ENCODE peak calls at places on chromosomes 4 and X, in four cellular contexts. One of them, this sample, is unnamed. For H3K27me3, the result is how much of the 10 kb centered on the place peaks cover.

GRCh38 chr4:55038176-55038890 is 87.1 kb downstream of the KDR start:
- DNase-seq in gastrocnemius medialis: peak
- DNase-seq in right lobe of liver: no peak
- DNase-seq in IMR-90: no peak
- DNase-seq in this sample: no peak

GRCh38 chr4:18754180-18754579 is 732.6 kb upstream of the LCORL start:
- DNase-seq in gastrocnemius medialis: no peak
- DNase-seq in right lobe of liver: no peak
- DNase-seq in IMR-90: no peak
- DNase-seq in this sample: no peak

GRCh38 chr4:5660185-5660584 is 48.2 kb downstream of the EVC2 start:
- DNase-seq in gastrocnemius medialis: no peak
- DNase-seq in right lobe of liver: no peak
- DNase-seq in IMR-90: peak
- DNase-seq in this sample: no peak

GRCh38 chrX:134548257-134548732 is 88.3 kb downstream of the HPRT1 start:
- DNase-seq in gastrocnemius medialis: no peak
- DNase-seq in right lobe of liver: no peak
- DNase-seq in IMR-90: no peak
- DNase-seq in this sample: no peak

GRCh38 chr4:125780159-125780558 is 465.4 kb downstream of the FAT4 start:
- DNase-seq in gastrocnemius medialis: no peak
- DNase-seq in right lobe of liver: no peak
- DNase-seq in IMR-90: peak
- DNase-seq in this sample: no peak

GRCh38 chr4:7978489-7978888 is 38.8 kb upstream of the AFAP1 start:
- DNase-seq in gastrocnemius medialis: no peak
- DNase-seq in right lobe of liver: no peak
- DNase-seq in IMR-90: no peak
- DNase-seq in this sample: no peak

GRCh38 chrX:48833531-48834138 is 1.8 kb downstream of the PCSK1N start:
- DNase-seq in gastrocnemius medialis: no peak
- DNase-seq in right lobe of liver: no peak
- DNase-seq in IMR-90: no peak
- DNase-seq in this sample: no peak

GRCh38 chr4:16224669-16225068 is 1.6 kb downstream of the TAPT1 start:
- DNase-seq in gastrocnemius medialis: no peak
- DNase-seq in right lobe of liver: no peak
- DNase-seq in IMR-90: no peak
- DNase-seq in this sample: no peak

GRCh38 chrX:119763836-119764387 is 5.5 kb downstream of the SOWAHD start:
- DNase-seq in gastrocnemius medialis: no peak
- DNase-seq in right lobe of liver: no peak
- DNase-seq in IMR-90: no peak
- DNase-seq in this sample: no peak

GRCh38 chr4:18932940-18933339 is 911.4 kb upstream of the LCORL start:
- DNase-seq in gastrocnemius medialis: no peak
- DNase-seq in right lobe of liver: no peak
- DNase-seq in IMR-90: no peak
- DNase-seq in this sample: no peak

GRCh38 chrX:10741003-10741402 is 120.6 kb upstream of the MID1 start:
- DNase-seq in gastrocnemius medialis: no peak
- DNase-seq in right lobe of liver: no peak
- DNase-seq in IMR-90: no peak
- DNase-seq in this sample: no peak

GRCh38 chrX:29728639-29729038 is 486.7 kb upstream of the MAGEB2 start:
- DNase-seq in gastrocnemius medialis: no peak
- DNase-seq in right lobe of liver: no peak
- DNase-seq in IMR-90: peak
- DNase-seq in this sample: no peak

GRCh38 chr4:139884438-139884837 is 218.8 kb downstream of the MGST2 start:
- DNase-seq in gastrocnemius medialis: no peak
- DNase-seq in right lobe of liver: no peak
- DNase-seq in IMR-90: no peak
- DNase-seq in this sample: no peak

GRCh38 chrX:116204947-116205346 is 34.4 kb downstream of the AGTR2 start:
- DNase-seq in gastrocnemius medialis: no peak
- DNase-seq in right lobe of liver: no peak
- DNase-seq in IMR-90: no peak
- DNase-seq in this sample: no peak

GRCh38 chr4:147285751-147286150 is 195.1 kb upstream of the EDNRA start:
- DNase-seq in gastrocnemius medialis: no peak
- DNase-seq in right lobe of liver: no peak
- DNase-seq in IMR-90: peak
- DNase-seq in this sample: no peak

GRCh38 chrX:30576881-30577280 is 685 bp downstream of the TASL start:
- DNase-seq in gastrocnemius medialis: no peak
- DNase-seq in right lobe of liver: no peak
- DNase-seq in IMR-90: no peak
- DNase-seq in this sample: peak

GRCh38 chrX:38948046-38948445 is 146.8 kb downstream of the MID1IP1 start:
- DNase-seq in gastrocnemius medialis: no peak
- DNase-seq in right lobe of liver: no peak
- DNase-seq in IMR-90: no peak
- DNase-seq in this sample: no peak

GRCh38 chrX:19350831-19351447 is 7.2 kb downstream of the PDHA1 start:
- DNase-seq in gastrocnemius medialis: no peak
- DNase-seq in right lobe of liver: no peak
- DNase-seq in IMR-90: no peak
- DNase-seq in this sample: peak

GRCh38 chrX:32448945-32449344 is 762.4 kb downstream of the DMD start:
- DNase-seq in gastrocnemius medialis: no peak
- DNase-seq in right lobe of liver: no peak
- DNase-seq in IMR-90: no peak
- DNase-seq in this sample: no peak

GRCh38 chr4:166896254-166896653 is 338.0 kb downstream of the SPOCK3 start:
- DNase-seq in gastrocnemius medialis: no peak
- DNase-seq in right lobe of liver: no peak
- DNase-seq in IMR-90: no peak
- DNase-seq in this sample: no peak

GRCh38 chr4:140242357-140243284 is 88.6 kb upstream of the MAML3 start:
- DNase-seq in gastrocnemius medialis: no peak
- DNase-seq in right lobe of liver: no peak
- DNase-seq in IMR-90: no peak
- DNase-seq in this sample: no peak

GRCh38 chr4:10088135-10089010 is 28.2 kb downstream of the WDR1 start:
- DNase-seq in gastrocnemius medialis: no peak
- DNase-seq in right lobe of liver: no peak
- DNase-seq in IMR-90: no peak
- DNase-seq in this sample: no peak

GRCh38 chrX:155888139-155888538 is 7.0 kb downstream of the VAMP7 start:
- DNase-seq in gastrocnemius medialis: no peak
- DNase-seq in right lobe of liver: no peak
- DNase-seq in IMR-90: peak
- DNase-seq in this sample: no peak

GRCh38 chrX:134669378-134670098 is 11.3 kb upstream of the PLAC1 start:
- DNase-seq in gastrocnemius medialis: peak
- DNase-seq in right lobe of liver: no peak
- DNase-seq in IMR-90: peak
- DNase-seq in this sample: no peak

GRCh38 chrX:149469406-149469805 is 35.7 kb downstream of the IDS start:
- DNase-seq in gastrocnemius medialis: no peak
- DNase-seq in right lobe of liver: no peak
- DNase-seq in IMR-90: no peak
- DNase-seq in this sample: no peak

GRCh38 chr4:2320152-2320551 is 58.2 kb upstream of the MXD4 start:
- DNase-seq in gastrocnemius medialis: no peak
- DNase-seq in right lobe of liver: no peak
- DNase-seq in IMR-90: no peak
- DNase-seq in this sample: no peak

DNA sequence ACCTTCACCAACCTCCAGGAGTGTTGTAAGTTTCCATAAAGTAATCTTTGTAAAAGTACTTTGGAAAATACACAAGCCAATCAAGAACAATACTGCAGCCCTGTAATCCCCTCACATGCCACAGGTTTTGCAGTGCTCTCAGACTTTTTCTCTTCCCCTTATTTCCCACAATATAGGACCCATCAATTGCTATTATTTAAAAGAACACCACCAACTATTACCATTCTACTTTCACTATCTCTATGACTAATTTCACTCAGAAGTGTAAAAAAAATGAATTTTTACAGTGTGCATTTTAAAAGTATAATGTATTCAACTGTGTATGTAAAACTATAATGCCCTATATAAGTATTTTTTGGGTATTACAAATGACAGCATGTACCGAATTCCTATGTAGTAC is 1.7 kb downstream of the ATP8A1 start:
- DNase-seq in gastrocnemius medialis: no peak
- DNase-seq in right lobe of liver: no peak
- DNase-seq in IMR-90: no peak
- DNase-seq in this sample: no peak
- H3K4me3 ChIP-seq in gastrocnemius medialis: peak
- H3K4me3 ChIP-seq in right lobe of liver: no peak
- H3K4me3 ChIP-seq in IMR-90: no peak
- H3K4me3 ChIP-seq in this sample: no peak

DNA sequence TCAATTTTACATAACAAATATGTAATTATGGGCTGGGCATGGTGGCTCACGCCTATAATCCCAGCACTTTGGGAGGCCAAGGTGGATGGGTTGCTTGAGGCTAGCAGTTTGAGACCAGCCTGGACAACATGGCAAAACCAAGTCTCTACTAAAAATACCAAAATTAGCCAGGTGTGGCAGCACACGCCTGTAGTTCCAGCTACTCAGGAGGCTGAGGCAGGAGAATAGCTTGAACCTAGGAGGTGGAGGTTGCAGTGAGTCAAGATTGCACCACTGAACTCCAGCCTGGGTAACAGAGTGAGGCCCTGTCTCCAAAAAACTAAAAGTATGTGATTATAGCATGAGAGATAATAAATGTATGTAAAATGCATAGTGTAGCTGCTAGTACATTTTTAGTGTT is 229.0 kb downstream of the PPARGC1A start:
- DNase-seq in gastrocnemius medialis: no peak
- DNase-seq in right lobe of liver: no peak
- DNase-seq in IMR-90: no peak
- DNase-seq in this sample: no peak
- TF ChIP-seq CTCF in gastrocnemius medialis: no peak
- TF ChIP-seq CTCF in right lobe of liver: no peak
- TF ChIP-seq CTCF in IMR-90: no peak
- TF ChIP-seq CTCF in this sample: no peak

GRCh38 chr4:13547563-13548041 is 3.3 kb upstream of the NKX3-2 start:
- DNase-seq in gastrocnemius medialis: no peak
- DNase-seq in right lobe of liver: no peak
- DNase-seq in IMR-90: no peak
- DNase-seq in this sample: no peak
- H3K27me3 ChIP-seq in gastrocnemius medialis: half or more
- H3K27me3 ChIP-seq in right lobe of liver: under half
- H3K27me3 ChIP-seq in IMR-90: under half
- H3K27me3 ChIP-seq in this sample: under half

GRCh38 chrX:129982300-129983246 is at the start of gene BCORL1:
- DNase-seq in gastrocnemius medialis: peak
- DNase-seq in right lobe of liver: peak
- DNase-seq in IMR-90: peak
- DNase-seq in this sample: peak

GRCh38 chrX:129981752-129982299 is 609 bp upstream of the BCORL1 start:
- DNase-seq in gastrocnemius medialis: no peak
- DNase-seq in right lobe of liver: peak
- DNase-seq in IMR-90: no peak
- DNase-seq in this sample: no peak

GRCh38 chrX:129980043-129980442 is 2.4 kb upstream of the BCORL1 start:
- DNase-seq in gastrocnemius medialis: no peak
- DNase-seq in right lobe of liver: peak
- DNase-seq in IMR-90: no peak
- DNase-seq in this sample: peak

GRCh38 chrX:129980540-129981206 is 1.8 kb upstream of the BCORL1 start:
- DNase-seq in gastrocnemius medialis: no peak
- DNase-seq in right lobe of liver: peak
- DNase-seq in IMR-90: no peak
- DNase-seq in this sample: no peak

GRCh38 chrX:129981207-129981553 is 1.3 kb upstream of the BCORL1 start:
- DNase-seq in gastrocnemius medialis: no peak
- DNase-seq in right lobe of liver: no peak
- DNase-seq in IMR-90: no peak
- DNase-seq in this sample: no peak
- H3K4me3 ChIP-seq in gastrocnemius medialis: no peak
- H3K4me3 ChIP-seq in right lobe of liver: peak
- H3K4me3 ChIP-seq in IMR-90: peak
- H3K4me3 ChIP-seq in this sample: no peak

GRCh38 chr4:122453384-122454000 is 3.0 kb downstream of the IL2 start:
- DNase-seq in gastrocnemius medialis: no peak
- DNase-seq in right lobe of liver: no peak
- DNase-seq in IMR-90: no peak
- DNase-seq in this sample: no peak

GRCh38 chr4:122456228-122457106 is at the start of gene IL2:
- DNase-seq in gastrocnemius medialis: no peak
- DNase-seq in right lobe of liver: no peak
- DNase-seq in IMR-90: no peak
- DNase-seq in this sample: no peak

DNA sequence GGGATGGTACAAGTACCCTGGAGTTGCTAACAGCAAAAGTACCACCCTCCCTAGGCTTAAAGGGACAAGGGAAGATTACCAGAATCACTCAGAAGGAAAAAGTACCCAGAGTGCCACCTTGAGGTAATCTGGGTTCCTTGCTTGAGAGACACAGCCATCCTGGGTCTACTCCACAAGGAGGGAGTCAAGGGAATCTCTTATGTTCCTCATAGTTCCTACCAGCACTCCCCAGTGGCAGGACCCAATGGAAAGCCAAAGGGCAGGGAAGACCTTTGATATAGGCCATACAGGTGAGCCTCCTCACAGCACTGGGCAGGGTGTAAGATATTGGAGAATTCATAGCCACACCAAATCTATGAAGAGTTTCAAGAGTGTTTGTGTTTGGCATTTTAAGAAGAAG is 5.7 kb downstream of the IL2 start:
- DNase-seq in gastrocnemius medialis: no peak
- DNase-seq in right lobe of liver: no peak
- DNase-seq in IMR-90: peak
- DNase-seq in this sample: peak
- TF ChIP-seq CTCF in gastrocnemius medialis: no peak
- TF ChIP-seq CTCF in right lobe of liver: no peak
- TF ChIP-seq CTCF in IMR-90: peak
- TF ChIP-seq CTCF in this sample: peak